ENCODE peak calls at places on chromosome 2, in seven cellular contexts. One of them, this sample, is unnamed.

GRCh38 chr2:193695367-193695766 is 1500.6 kb upstream of the TMEFF2 start:
- DNase-seq in K562: peak
- DNase-seq in hippocampal formation: no peak
- DNase-seq in HFF-Myc: peak
- DNase-seq in neuronal stem cell: no peak
- DNase-seq in NCI-H774: peak
- DNase-seq in brain microvascular endothelial cell: peak
- DNase-seq in this sample: no peak

GRCh38 chr2:146624429-146624828 is 1220.4 kb upstream of the ACVR2A start:
- DNase-seq in K562: no peak
- DNase-seq in hippocampal formation: no peak
- DNase-seq in HFF-Myc: no peak
- DNase-seq in neuronal stem cell: no peak
- DNase-seq in NCI-H774: no peak
- DNase-seq in brain microvascular endothelial cell: no peak
- DNase-seq in this sample: no peak

GRCh38 chr2:134240061-134240460 is 13.8 kb upstream of the MGAT5 start:
- DNase-seq in K562: no peak
- DNase-seq in hippocampal formation: no peak
- DNase-seq in HFF-Myc: no peak
- DNase-seq in neuronal stem cell: no peak
- DNase-seq in NCI-H774: no peak
- DNase-seq in brain microvascular endothelial cell: no peak
- DNase-seq in this sample: no peak

GRCh38 chr2:120442923-120443571 is 97.1 kb downstream of the INHBB start:
- DNase-seq in K562: peak
- DNase-seq in hippocampal formation: no peak
- DNase-seq in HFF-Myc: no peak
- DNase-seq in neuronal stem cell: peak
- DNase-seq in NCI-H774: peak
- DNase-seq in brain microvascular endothelial cell: no peak
- DNase-seq in this sample: no peak

GRCh38 chr2:16031848-16032159 is 91.5 kb downstream of the MYCN start:
- DNase-seq in K562: no peak
- DNase-seq in hippocampal formation: no peak
- DNase-seq in HFF-Myc: no peak
- DNase-seq in neuronal stem cell: no peak
- DNase-seq in NCI-H774: peak
- DNase-seq in brain microvascular endothelial cell: no peak
- DNase-seq in this sample: no peak

GRCh38 chr2:54459037-54459441 is 2.9 kb downstream of the SPTBN1 start:
- DNase-seq in K562: no peak
- DNase-seq in hippocampal formation: no peak
- DNase-seq in HFF-Myc: no peak
- DNase-seq in neuronal stem cell: no peak
- DNase-seq in NCI-H774: no peak
- DNase-seq in brain microvascular endothelial cell: no peak
- DNase-seq in this sample: no peak

GRCh38 chr2:12714391-12715221 is 2.1 kb upstream of the TRIB2 start:
- DNase-seq in K562: no peak
- DNase-seq in hippocampal formation: no peak
- DNase-seq in HFF-Myc: no peak
- DNase-seq in neuronal stem cell: no peak
- DNase-seq in NCI-H774: no peak
- DNase-seq in brain microvascular endothelial cell: no peak
- DNase-seq in this sample: no peak

GRCh38 chr2:109298851-109299250 is 169.8 kb downstream of the SH3RF3 start:
- DNase-seq in K562: no peak
- DNase-seq in hippocampal formation: no peak
- DNase-seq in HFF-Myc: no peak
- DNase-seq in neuronal stem cell: no peak
- DNase-seq in NCI-H774: no peak
- DNase-seq in brain microvascular endothelial cell: no peak
- DNase-seq in this sample: no peak

GRCh38 chr2:157894694-157895450 is 18.7 kb upstream of the ACVR1 start:
- DNase-seq in K562: no peak
- DNase-seq in hippocampal formation: no peak
- DNase-seq in HFF-Myc: peak
- DNase-seq in neuronal stem cell: no peak
- DNase-seq in NCI-H774: no peak
- DNase-seq in brain microvascular endothelial cell: peak
- DNase-seq in this sample: no peak

GRCh38 chr2:98875081-98875728 is 60.8 kb downstream of the CRACDL start:
- DNase-seq in K562: no peak
- DNase-seq in hippocampal formation: no peak
- DNase-seq in HFF-Myc: no peak
- DNase-seq in neuronal stem cell: no peak
- DNase-seq in NCI-H774: no peak
- DNase-seq in brain microvascular endothelial cell: no peak
- DNase-seq in this sample: no peak

GRCh38 chr2:185990861-185991525 is 252.4 kb downstream of the FSIP2 start:
- DNase-seq in K562: no peak
- DNase-seq in hippocampal formation: no peak
- DNase-seq in HFF-Myc: no peak
- DNase-seq in neuronal stem cell: no peak
- DNase-seq in NCI-H774: no peak
- DNase-seq in brain microvascular endothelial cell: peak
- DNase-seq in this sample: no peak

GRCh38 chr2:20822535-20823490 is at the start of gene LDAH:
- DNase-seq in K562: peak
- DNase-seq in hippocampal formation: peak
- DNase-seq in HFF-Myc: peak
- DNase-seq in neuronal stem cell: peak
- DNase-seq in NCI-H774: peak
- DNase-seq in brain microvascular endothelial cell: peak
- DNase-seq in this sample: peak

GRCh38 chr2:3683748-3684454 is 19.5 kb upstream of the DCDC2C start:
- DNase-seq in K562: no peak
- DNase-seq in hippocampal formation: no peak
- DNase-seq in HFF-Myc: no peak
- DNase-seq in neuronal stem cell: no peak
- DNase-seq in NCI-H774: no peak
- DNase-seq in brain microvascular endothelial cell: peak
- DNase-seq in this sample: no peak

GRCh38 chr2:174024524-174025270 is 59.5 kb upstream of the SP3 start:
- DNase-seq in K562: no peak
- DNase-seq in hippocampal formation: no peak
- DNase-seq in HFF-Myc: peak
- DNase-seq in neuronal stem cell: no peak
- DNase-seq in NCI-H774: no peak
- DNase-seq in brain microvascular endothelial cell: peak
- DNase-seq in this sample: peak

GRCh38 chr2:10253596-10254372 is 48.9 kb upstream of the HPCAL1 start:
- DNase-seq in K562: peak
- DNase-seq in hippocampal formation: no peak
- DNase-seq in HFF-Myc: no peak
- DNase-seq in neuronal stem cell: no peak
- DNase-seq in NCI-H774: no peak
- DNase-seq in brain microvascular endothelial cell: no peak
- DNase-seq in this sample: no peak

GRCh38 chr2:54722641-54723299 is 692 bp upstream of the EML6 start:
- DNase-seq in K562: peak
- DNase-seq in hippocampal formation: no peak
- DNase-seq in HFF-Myc: no peak
- DNase-seq in neuronal stem cell: no peak
- DNase-seq in NCI-H774: no peak
- DNase-seq in brain microvascular endothelial cell: no peak
- DNase-seq in this sample: no peak

GRCh38 chr2:12750166-12750905 is 33.6 kb downstream of the TRIB2 start:
- DNase-seq in K562: no peak
- DNase-seq in hippocampal formation: no peak
- DNase-seq in HFF-Myc: no peak
- DNase-seq in neuronal stem cell: no peak
- DNase-seq in NCI-H774: no peak
- DNase-seq in brain microvascular endothelial cell: no peak
- DNase-seq in this sample: no peak

GRCh38 chr2:114022360-114023085 is 132.6 kb downstream of the ACTR3 start:
- DNase-seq in K562: no peak
- DNase-seq in hippocampal formation: no peak
- DNase-seq in HFF-Myc: no peak
- DNase-seq in neuronal stem cell: no peak
- DNase-seq in NCI-H774: no peak
- DNase-seq in brain microvascular endothelial cell: peak
- DNase-seq in this sample: no peak

GRCh38 chr2:65574911-65575444 is 142.6 kb upstream of the SPRED2 start:
- DNase-seq in K562: no peak
- DNase-seq in hippocampal formation: no peak
- DNase-seq in HFF-Myc: no peak
- DNase-seq in neuronal stem cell: no peak
- DNase-seq in NCI-H774: no peak
- DNase-seq in brain microvascular endothelial cell: no peak
- DNase-seq in this sample: no peak

GRCh38 chr2:9908639-9909038 is 42.9 kb upstream of the GRHL1 start:
- DNase-seq in K562: no peak
- DNase-seq in hippocampal formation: no peak
- DNase-seq in HFF-Myc: no peak
- DNase-seq in neuronal stem cell: no peak
- DNase-seq in NCI-H774: no peak
- DNase-seq in brain microvascular endothelial cell: no peak
- DNase-seq in this sample: no peak

GRCh38 chr2:219714681-219715080 is 87.3 kb downstream of the SLC4A3 start:
- DNase-seq in K562: no peak
- DNase-seq in hippocampal formation: no peak
- DNase-seq in HFF-Myc: no peak
- DNase-seq in neuronal stem cell: no peak
- DNase-seq in NCI-H774: no peak
- DNase-seq in brain microvascular endothelial cell: no peak
- DNase-seq in this sample: no peak

GRCh38 chr2:28697602-28698149 is 54.0 kb upstream of the PPP1CB start:
- DNase-seq in K562: no peak
- DNase-seq in hippocampal formation: no peak
- DNase-seq in HFF-Myc: no peak
- DNase-seq in neuronal stem cell: no peak
- DNase-seq in NCI-H774: no peak
- DNase-seq in brain microvascular endothelial cell: no peak
- DNase-seq in this sample: no peak

GRCh38 chr2:225429718-225430117 is 30.2 kb downstream of the NYAP2 start:
- DNase-seq in K562: peak
- DNase-seq in hippocampal formation: peak
- DNase-seq in HFF-Myc: peak
- DNase-seq in neuronal stem cell: no peak
- DNase-seq in NCI-H774: peak
- DNase-seq in brain microvascular endothelial cell: no peak
- DNase-seq in this sample: no peak

GRCh38 chr2:221097568-221097915 is 474.6 kb downstream of the EPHA4 start:
- DNase-seq in K562: no peak
- DNase-seq in hippocampal formation: no peak
- DNase-seq in HFF-Myc: no peak
- DNase-seq in neuronal stem cell: no peak
- DNase-seq in NCI-H774: no peak
- DNase-seq in brain microvascular endothelial cell: peak
- DNase-seq in this sample: no peak

GRCh38 chr2:232204457-232204931 is 174.1 kb upstream of the ALPP start:
- DNase-seq in K562: no peak
- DNase-seq in hippocampal formation: no peak
- DNase-seq in HFF-Myc: no peak
- DNase-seq in neuronal stem cell: no peak
- DNase-seq in NCI-H774: no peak
- DNase-seq in brain microvascular endothelial cell: no peak
- DNase-seq in this sample: no peak

GRCh38 chr2:172448544-172449267 is 21.3 kb downstream of the ITGA6 start:
- DNase-seq in K562: no peak
- DNase-seq in hippocampal formation: no peak
- DNase-seq in HFF-Myc: no peak
- DNase-seq in neuronal stem cell: no peak
- DNase-seq in NCI-H774: no peak
- DNase-seq in brain microvascular endothelial cell: no peak
- DNase-seq in this sample: no peak

GRCh38 chr2:14427982-14428567 is 204.4 kb upstream of the LRATD1 start:
- DNase-seq in K562: no peak
- DNase-seq in hippocampal formation: no peak
- DNase-seq in HFF-Myc: no peak
- DNase-seq in neuronal stem cell: no peak
- DNase-seq in NCI-H774: no peak
- DNase-seq in brain microvascular endothelial cell: peak
- DNase-seq in this sample: no peak

This sample was measured in substantia nigra.